ENCODE peak calls at places on chromosomes 12 and 14, in eight cellular contexts. T is A549, D is fibroblast of lung, R is heart right ventricle, E is colonic mucosa, G is PC-3, J is hepatocyte, C is pancreas. Y is an unnamed sample. For H3K4me1, the result is how much of the 10 kb centered on the place peaks cover.

GRCh38 chr14:53630336-53630735 is 326.3 kb downstream of the BMP4 start:
- DNase-seq in T (no peak), D (no peak), R (no peak), E (no peak), G (no peak), J (no peak), C (no peak), Y (no peak)

GRCh38 chr12:9636150-9636549 is 28.4 kb upstream of the KLRB1 start:
- DNase-seq in T (no peak), D (no peak), R (no peak), E (no peak), G (no peak), J (no peak), C (no peak), Y (no peak)

GRCh38 chr14:64965356-64966000 is 6.7 kb downstream of the RAB15 start:
- DNase-seq in T (no peak), D (no peak), R (no peak), E (no peak), G (no peak), J (no peak), C (no peak), Y (no peak)

GRCh38 chr14:32073537-32074189 is 3.4 kb upstream of the ARHGAP5 start:
- DNase-seq in T (peak), D (peak), R (no peak), E (peak), G (peak), J (peak), C (peak), Y (peak)

GRCh38 chr12:75990189-75990912 is 41.2 kb downstream of the PHLDA1 start:
- DNase-seq in T (peak), D (no peak), R (no peak), E (no peak), G (no peak), J (peak), C (no peak), Y (no peak)

GRCh38 chr12:54984602-54985376 is at the start of gene TESPA1:
- DNase-seq in T (no peak), D (no peak), R (peak), E (peak), G (no peak), J (no peak), C (peak), Y (no peak)

GRCh38 chr12:64824500-64825142 is at the start of gene TBC1D30:
- DNase-seq in T (no peak), D (no peak), R (peak), E (no peak), G (peak), J (peak), C (no peak), Y (peak)

GRCh38 chr12:21073822-21074460 is 57.1 kb upstream of the SLCO1B1 start:
- DNase-seq in T (no peak), D (no peak), R (no peak), E (no peak), G (peak), J (no peak), C (no peak), Y (peak)

GRCh38 chr12:96710127-96710745 is 196.8 kb upstream of the NEDD1 start:
- DNase-seq in T (no peak), D (no peak), R (no peak), E (no peak), G (peak), J (peak), C (no peak), Y (no peak)

GRCh38 chr12:29148065-29148957 is 767 bp upstream of the FAR2 start:
- DNase-seq in T (peak), D (peak), R (peak), E (peak), G (peak), J (peak), C (no peak), Y (peak)

GRCh38 chr12:45214739-45215418 is 1.0 kb upstream of the ANO6 start:
- DNase-seq in T (no peak), D (peak), R (no peak), E (no peak), G (no peak), J (no peak), C (peak), Y (no peak)

GRCh38 chr12:24997496-24997895 is 48.6 kb upstream of the BCAT1 start:
- DNase-seq in T (no peak), D (peak), R (no peak), E (no peak), G (no peak), J (no peak), C (no peak), Y (no peak)

GRCh38 chr12:108768591-108769500 is 37.5 kb upstream of the CORO1C start:
- DNase-seq in T (peak), D (no peak), R (peak), E (peak), G (no peak), J (peak), C (peak), Y (no peak)

GRCh38 chr14:105336477-105337287 is 22.1 kb downstream of the PACS2 start:
- DNase-seq in T (no peak), D (no peak), R (no peak), E (no peak), G (no peak), J (no peak), C (no peak), Y (peak)

GRCh38 chr14:100252684-100253083 is 13.7 kb downstream of the YY1 start:
- DNase-seq in T (no peak), D (no peak), R (no peak), E (no peak), G (no peak), J (no peak), C (no peak), Y (no peak)

GRCh38 chr12:52076811-52077210 is 2.7 kb upstream of the SMIM41 start:
- DNase-seq in T (no peak), D (no peak), R (no peak), E (no peak), G (no peak), J (no peak), C (no peak), Y (no peak)

GRCh38 chr14:102699416-102700110 is 77.7 kb upstream of the TRAF3 start:
- DNase-seq in T (no peak), D (no peak), R (no peak), E (no peak), G (peak), J (no peak), C (no peak), Y (no peak)

GRCh38 chr14:77088219-77088618 is 9.8 kb upstream of the CIPC start:
- DNase-seq in T (no peak), D (no peak), R (no peak), E (peak), G (peak), J (peak), C (peak), Y (no peak)
- H3K4me3 ChIP-seq in T (no peak), D (no peak), R (no peak), E (no peak), G (peak), J (no peak), C (no peak), Y (no peak)

DNA sequence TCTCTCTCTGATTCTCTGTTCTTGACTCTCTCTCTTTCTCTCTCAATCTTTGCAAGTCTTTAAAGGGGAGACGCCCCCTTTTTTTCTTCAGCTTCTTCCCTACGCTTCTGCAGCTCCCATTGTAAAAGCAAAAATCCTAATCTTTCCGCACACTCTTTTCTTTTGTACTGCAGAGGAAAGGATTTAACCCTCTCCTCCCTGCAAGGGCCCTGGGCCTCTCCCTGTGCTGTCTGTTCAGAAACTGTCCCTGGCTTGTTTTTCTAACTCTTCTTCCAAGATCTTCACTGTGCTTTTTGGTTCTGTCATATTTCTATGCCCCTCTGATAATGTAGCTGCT is 10.9 kb upstream of the SALL2 start:
- DNase-seq in T (no peak), D (no peak), R (no peak), E (no peak), G (no peak), J (no peak), C (no peak), Y (no peak)
- H3K27ac ChIP-seq in T (no peak), D (no peak), R (no peak), E (no peak), G (no peak), J (no peak), C (no peak), Y (no peak)

DNA sequence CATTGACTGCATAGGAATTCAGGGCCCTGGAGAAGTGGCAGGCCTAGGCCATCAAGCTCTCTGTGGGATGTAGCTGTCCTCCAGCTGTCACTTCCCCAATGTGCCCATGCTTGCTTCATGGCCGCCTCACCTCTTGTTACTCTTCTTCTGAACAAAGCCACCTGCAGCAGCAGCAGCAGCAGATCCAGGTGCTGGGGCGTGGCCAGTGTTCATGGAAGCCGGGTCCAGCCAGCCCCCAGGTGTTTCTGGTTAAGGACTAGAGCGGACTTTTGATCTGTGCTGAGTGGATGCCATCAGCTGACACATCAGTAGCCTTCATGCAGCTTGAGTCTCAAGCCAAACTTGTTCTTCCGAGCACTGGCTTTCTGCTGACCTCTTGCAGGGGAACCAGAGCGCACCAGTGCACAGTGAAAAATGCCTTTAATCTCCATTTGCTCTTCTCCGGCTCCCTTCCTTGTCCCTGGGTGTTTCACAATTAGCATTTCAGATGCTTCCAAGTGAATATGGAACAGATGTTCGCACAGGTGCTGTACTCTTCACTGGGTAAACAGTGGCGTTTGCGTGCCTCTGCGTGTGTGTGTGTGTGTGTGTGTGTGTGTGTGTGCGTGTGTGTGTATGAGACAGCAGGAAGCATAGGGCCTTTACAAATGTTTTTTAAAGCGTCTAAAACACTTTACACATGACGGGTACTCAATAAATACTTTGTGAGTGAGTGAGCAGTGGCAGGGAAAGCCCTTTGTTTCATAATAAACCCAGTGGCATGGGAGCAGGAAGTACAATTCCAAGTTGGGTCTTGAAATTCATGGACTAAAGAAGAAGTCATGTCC is 20.1 kb downstream of the TPCN1 start:
- DNase-seq in T (no peak), D (peak), R (no peak), E (peak), G (peak), J (peak), C (no peak), Y (peak)
- H3K4me1 ChIP-seq in T (under half), D (under half), R (half or more), E (half or more), G (half or more), J (half or more), C (half or more), Y (half or more)

GRCh38 chr14:75431011-75431410 is 3.2 kb downstream of the JDP2 start:
- DNase-seq in T (no peak), D (no peak), R (no peak), E (no peak), G (no peak), J (no peak), C (no peak), Y (no peak)

GRCh38 chr14:75430526-75430925 is 2.7 kb downstream of the JDP2 start:
- DNase-seq in T (no peak), D (peak), R (peak), E (no peak), G (no peak), J (peak), C (no peak), Y (no peak)

GRCh38 chr14:75428230-75429104 is 645 bp downstream of the JDP2 start:
- DNase-seq in T (peak), D (no peak), R (peak), E (peak), G (no peak), J (peak), C (peak), Y (no peak)

GRCh38 chr14:75430106-75430505 is 2.3 kb downstream of the JDP2 start:
- DNase-seq in T (no peak), D (peak), R (no peak), E (peak), G (no peak), J (peak), C (no peak), Y (no peak)

GRCh38 chr14:75429562-75429961 is 1.7 kb downstream of the JDP2 start:
- DNase-seq in T (no peak), D (no peak), R (no peak), E (no peak), G (no peak), J (no peak), C (no peak), Y (no peak)
- H3K4me3 ChIP-seq in T (peak), D (peak), R (peak), E (peak), G (no peak), J (peak), C (no peak), Y (no peak)

GRCh38 chr12:116800918-116801317 is 62.8 kb downstream of the RNFT2 start:
- DNase-seq in T (no peak), D (no peak), R (no peak), E (no peak), G (no peak), J (no peak), C (no peak), Y (no peak)

GRCh38 chr12:116803018-116803736 is 65.1 kb downstream of the RNFT2 start:
- DNase-seq in T (no peak), D (no peak), R (no peak), E (no peak), G (no peak), J (no peak), C (no peak), Y (no peak)

GRCh38 chr12:116806845-116807440 is 68.8 kb downstream of the RNFT2 start:
- DNase-seq in T (no peak), D (peak), R (no peak), E (no peak), G (no peak), J (no peak), C (no peak), Y (no peak)

GRCh38 chr12:116802018-116802417 is 63.9 kb downstream of the RNFT2 start:
- DNase-seq in T (no peak), D (no peak), R (no peak), E (no peak), G (no peak), J (no peak), C (no peak), Y (no peak)

DNA sequence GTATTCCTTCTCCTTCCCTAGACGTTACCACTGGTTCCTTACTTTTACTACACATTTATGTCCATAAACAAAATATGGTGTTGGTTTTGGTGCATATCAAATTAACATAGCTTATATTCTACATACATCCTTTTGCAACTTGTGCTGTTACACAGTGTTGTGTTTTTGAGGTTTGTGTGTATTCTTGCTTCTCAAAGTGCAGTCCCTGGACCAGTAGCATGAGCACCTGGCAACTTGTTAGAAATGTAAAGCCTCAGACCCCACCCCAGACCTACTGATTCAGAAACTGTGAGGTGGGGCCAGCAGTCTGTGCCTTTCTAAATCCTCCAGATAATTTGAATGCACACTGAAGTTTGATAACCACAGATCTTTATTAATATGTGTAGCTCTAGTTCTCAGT is 65.9 kb downstream of the RNFT2 start:
- DNase-seq in T (no peak), D (no peak), R (no peak), E (no peak), G (no peak), J (no peak), C (no peak), Y (no peak)
- H3K27ac ChIP-seq in T (no peak), D (no peak), R (no peak), E (no peak), G (no peak), J (no peak), C (no peak), Y (no peak)